ENCODE peak calls at places on chromosomes 2 and 18, in four cellular contexts. H is H9, B is IMR-90, W is H1. U is an unnamed sample.
A peak's percentile ranks its signal among the peaks of the same experiment; 100 is the strongest.

GRCh38 chr2:1971124-1971523 is 226.8 kb upstream of the PXDN start:
- DNase-seq in W (peak; percentile 10), H (no peak), B (no peak), U (no peak)

GRCh38 chr18:4511166-4511565 is 56.1 kb upstream of the DLGAP1 start:
- DNase-seq in W (no peak), B (no peak), H (no peak), U (no peak)

GRCh38 chr18:250685-251084 is 17.2 kb downstream of the THOC1 start:
- DNase-seq in W (no peak), B (peak; percentile 70), H (no peak), U (no peak)

GRCh38 chr2:60469918-60470317 is 83.5 kb downstream of the BCL11A start:
- DNase-seq in W (no peak), B (no peak), H (no peak), U (no peak)

GRCh38 chr2:114805195-114805594 is 362.8 kb downstream of the DPP10 start:
- DNase-seq in H (no peak), B (no peak), W (no peak), U (no peak)

GRCh38 chr2:153971250-153971649 is 99.5 kb downstream of the GALNT13 start:
- DNase-seq in B (no peak), H (no peak), W (no peak), U (peak; percentile 10)

GRCh38 chr2:95272299-95272751 is 1.9 kb upstream of the PROM2 start:
- DNase-seq in W (peak; percentile 14), H (peak; percentile 12), B (no peak), U (no peak)

GRCh38 chr18:46278481-46279465 is 174.6 kb downstream of the HAUS1 start:
- DNase-seq in H (no peak), B (peak; percentile 74), W (no peak), U (no peak)

GRCh38 chr2:40579247-40579646 is 127.4 kb upstream of the SLC8A1 start:
- DNase-seq in W (no peak), B (peak; percentile 39), H (no peak), U (no peak)

GRCh38 chr18:76667603-76668002 is 154.8 kb upstream of the ZNF236 start:
- DNase-seq in W (no peak), H (no peak), B (no peak), U (no peak)

GRCh38 chr2:168723494-168723893 is 78.9 kb upstream of the NOSTRIN start:
- DNase-seq in H (no peak), B (no peak), W (no peak), U (no peak)

GRCh38 chr2:74223941-74224770 is 25.7 kb downstream of the MTHFD2 start:
- DNase-seq in B (peak; percentile 21), H (no peak), W (no peak), U (no peak)

GRCh38 chr2:216690451-216691209 is 4.7 kb downstream of the IGFBP5 start:
- DNase-seq in H (no peak), B (peak; percentile 66), W (no peak), U (no peak)

GRCh38 chr18:56258178-56258577 is 380.2 kb downstream of the TXNL1 start:
- DNase-seq in B (peak; percentile 21), W (no peak), H (no peak), U (no peak)

GRCh38 chr2:136135924-136136906 is 18.3 kb upstream of the CXCR4 start:
- DNase-seq in W (no peak), B (no peak), H (no peak), U (no peak)

GRCh38 chr2:101546376-101547058 is 71.6 kb upstream of the RFX8 start:
- DNase-seq in H (no peak), B (peak; percentile 60), W (no peak), U (no peak)

GRCh38 chr2:66573412-66573811 is 138.5 kb downstream of the MEIS1 start:
- DNase-seq in H (peak; percentile 77), B (peak; percentile 37), W (peak; percentile 50), U (peak; percentile 88)

GRCh38 chr2:43092520-43093179 is 133.8 kb downstream of the ZFP36L2 start:
- DNase-seq in W (no peak), H (no peak), B (no peak), U (peak; percentile 72)

GRCh38 chr2:168201211-168201610 is 46.2 kb downstream of the STK39 start:
- DNase-seq in W (no peak), B (no peak), H (no peak), U (no peak)

GRCh38 chr2:84395819-84396218 is 63.3 kb downstream of the SUCLG1 start:
- DNase-seq in B (peak; percentile 82), H (no peak), W (no peak), U (no peak)

GRCh38 chr2:177711472-177712276 is 319.1 kb downstream of the AGPS start:
- DNase-seq in W (no peak), H (no peak), B (no peak), U (no peak)

GRCh38 chr2:150710916-150711315 is 223.4 kb upstream of the RND3 start:
- DNase-seq in B (no peak), W (no peak), H (no peak), U (no peak)

GRCh38 chr18:50659091-50660003 is 99.5 kb downstream of the MAPK4 start:
- DNase-seq in B (peak; percentile 5), W (no peak), H (no peak), U (peak; percentile 44)

GRCh38 chr2:201114846-201115245 is 1.1 kb upstream of the CFLAR start:
- DNase-seq in B (no peak), H (no peak), W (no peak), U (peak; percentile 82)

GRCh38 chr2:169397697-169398096 is 35.4 kb upstream of the LRP2 start:
- DNase-seq in B (no peak), W (no peak), H (no peak), U (peak; percentile 30)

GRCh38 chr18:12361770-12362378 is 15.2 kb downstream of the AFG3L2 start:
- DNase-seq in H (no peak), B (peak; percentile 39), W (no peak), U (no peak)

GRCh38 chr18:51433296-51433695 is 235.8 kb upstream of the MEX3C start:
- DNase-seq in B (no peak), W (no peak), H (no peak), U (no peak)

GRCh38 chr18:48663931-48664847 is 125.4 kb downstream of the CTIF start:
- DNase-seq in B (peak; percentile 36), H (peak; percentile 85), W (peak; percentile 99), U (peak; percentile 65)

GRCh38 chr2:215678094-215678493 is 242.2 kb upstream of the FN1 start:
- DNase-seq in W (no peak), H (no peak), B (no peak), U (no peak)

GRCh38 chr2:232831496-232831895 is 38.6 kb upstream of the SNORC start:
- DNase-seq in H (no peak), B (no peak), W (no peak), U (no peak)

GRCh38 chr2:111168528-111168929 is 47.8 kb downstream of the BCL2L11 start:
- DNase-seq in B (peak; percentile 89), W (no peak), H (no peak), U (no peak)

GRCh38 chr2:6676776-6677175 is 188.9 kb downstream of the CMPK2 start:
- DNase-seq in W (no peak), H (no peak), B (no peak), U (no peak)

GRCh38 chr2:72897785-72898184 is 10.6 kb downstream of the SPR start:
- DNase-seq in H (no peak), B (no peak), W (no peak), U (no peak)
- H3K56ac ChIP-seq in H (no peak overlapping the region), B (no peak overlapping the region), W (no peak overlapping the region), U (no peak overlapping the region)

GRCh38 chr2:143953386-143953785 is 566.5 kb downstream of the ZEB2 start:
- DNase-seq in H (no peak), W (no peak), B (no peak), U (no peak)

GRCh38 chr2:143948710-143949109 is 571.2 kb downstream of the ZEB2 start:
- DNase-seq in B (peak; percentile 43), H (no peak), W (no peak), U (no peak)

GRCh38 chr2:143950675-143951074 is 569.2 kb downstream of the ZEB2 start:
- DNase-seq in H (no peak), W (no peak), B (no peak), U (no peak)

GRCh38 chr2:143946436-143947385 is 573.2 kb downstream of the ZEB2 start:
- DNase-seq in B (no peak), H (no peak), W (no peak), U (no peak)

GRCh38 chr2:143949121-143949848 is 570.6 kb downstream of the ZEB2 start:
- DNase-seq in B (peak; percentile 44), H (no peak), W (no peak), U (no peak)
- H3K27ac ChIP-seq in B (no peak overlapping the region), H (no peak overlapping the region), W (no peak overlapping the region), U (no peak overlapping the region)

GRCh38 chr2:239137890-239138283 is 262.9 kb downstream of the HDAC4 start:
- DNase-seq in W (no peak), H (no peak), B (no peak), U (no peak)

GRCh38 chr2:239135531-239135930 is 265.3 kb downstream of the HDAC4 start:
- DNase-seq in H (no peak), W (no peak), B (no peak), U (no peak)

GRCh38 chr2:239136203-239136602 is 264.6 kb downstream of the HDAC4 start:
- DNase-seq in H (no peak), W (no peak), B (no peak), U (no peak)

GRCh38 chr2:239137165-239137889 is 263.5 kb downstream of the HDAC4 start:
- DNase-seq in H (no peak), W (no peak), B (no peak), U (no peak)

GRCh38 chr2:239136762-239137161 is 264.1 kb downstream of the HDAC4 start:
- DNase-seq in B (no peak), H (no peak), W (no peak), U (no peak)
- H3K56ac ChIP-seq in B (no peak overlapping the region), H (no peak overlapping the region), W (no peak overlapping the region), U (no peak overlapping the region)

GRCh38 chr2:25337276-25337675 is 4.4 kb downstream of the DNMT3A start:
- DNase-seq in W (no peak), H (no peak), B (no peak), U (no peak)

GRCh38 chr2:25339791-25340339 is 1.9 kb downstream of the DNMT3A start:
- DNase-seq in H (peak; percentile 70), W (peak; percentile 67), B (no peak), U (peak; percentile 57)

GRCh38 chr2:25337891-25338290 is 3.8 kb downstream of the DNMT3A start:
- DNase-seq in W (no peak), H (no peak), B (no peak), U (no peak)

GRCh38 chr2:25339121-25339738 is 2.5 kb downstream of the DNMT3A start:
- DNase-seq in B (no peak), H (no peak), W (peak; percentile 53), U (no peak)

DNA sequence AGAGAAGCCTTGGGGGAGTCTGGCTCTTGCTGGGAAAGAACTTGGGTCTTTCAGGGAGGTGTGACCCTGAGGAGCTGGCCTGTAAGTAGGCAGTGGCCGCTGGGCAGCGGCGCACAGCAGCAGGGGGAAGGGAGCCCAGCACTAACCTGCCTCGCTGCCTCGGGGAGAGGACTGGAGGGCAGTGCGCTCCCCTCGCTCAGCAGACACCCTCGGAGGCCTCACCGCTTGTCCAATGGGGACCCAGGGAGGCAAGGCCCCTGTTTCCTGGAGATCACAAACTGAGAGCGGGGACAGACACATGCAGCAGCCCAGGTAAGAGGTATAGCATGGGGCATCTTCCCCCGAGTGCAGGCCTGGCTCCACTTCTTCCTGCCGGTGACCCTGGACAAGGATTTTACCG is 3.3 kb downstream of the DNMT3A start:
- DNase-seq in H (no peak), B (no peak), W (no peak), U (no peak)
- H3K27ac ChIP-seq in H (no peak overlapping the region), B (no peak overlapping the region), W (no peak overlapping the region), U (no peak overlapping the region)